ENCODE peak calls at places on chromosomes 13 and 19, in ten cellular contexts. One of them, this sample, is unnamed.

GRCh38 chr13:112890316-112891131 is 78.5 kb upstream of the MCF2L start:
- DNase-seq in tibial nerve: no peak
- DNase-seq in right lobe of liver: peak; percentile 49
- DNase-seq in heart left ventricle: peak; percentile 59
- DNase-seq in neuronal stem cell: no peak
- DNase-seq in heart right ventricle: no peak
- DNase-seq in fibroblast of lung: no peak
- DNase-seq in CD8-positive, alpha-beta T cell: no peak
- DNase-seq in A549: no peak
- DNase-seq in stomach: no peak
- DNase-seq in this sample: no peak

GRCh38 chr13:101811440-101811839 is 359.0 kb downstream of the ITGBL1 start:
- DNase-seq in tibial nerve: no peak
- DNase-seq in right lobe of liver: no peak
- DNase-seq in heart left ventricle: no peak
- DNase-seq in neuronal stem cell: no peak
- DNase-seq in heart right ventricle: no peak
- DNase-seq in fibroblast of lung: no peak
- DNase-seq in CD8-positive, alpha-beta T cell: no peak
- DNase-seq in A549: no peak
- DNase-seq in stomach: no peak
- DNase-seq in this sample: no peak

GRCh38 chr13:67228909-67229308 is 1.2 kb downstream of the PCDH9 start:
- DNase-seq in tibial nerve: no peak
- DNase-seq in right lobe of liver: no peak
- DNase-seq in heart left ventricle: no peak
- DNase-seq in neuronal stem cell: no peak
- DNase-seq in heart right ventricle: no peak
- DNase-seq in fibroblast of lung: peak; percentile 32
- DNase-seq in CD8-positive, alpha-beta T cell: no peak
- DNase-seq in A549: no peak
- DNase-seq in stomach: no peak
- DNase-seq in this sample: no peak

GRCh38 chr13:20159646-20160345 is 1.1 kb downstream of the GJA3 start:
- DNase-seq in tibial nerve: no peak
- DNase-seq in right lobe of liver: no peak
- DNase-seq in heart left ventricle: no peak
- DNase-seq in neuronal stem cell: no peak
- DNase-seq in heart right ventricle: no peak
- DNase-seq in fibroblast of lung: peak; percentile 38
- DNase-seq in CD8-positive, alpha-beta T cell: no peak
- DNase-seq in A549: no peak
- DNase-seq in stomach: no peak
- DNase-seq in this sample: no peak

GRCh38 chr13:47044842-47045241 is 148.0 kb upstream of the HTR2A start:
- DNase-seq in tibial nerve: no peak
- DNase-seq in right lobe of liver: no peak
- DNase-seq in heart left ventricle: no peak
- DNase-seq in neuronal stem cell: no peak
- DNase-seq in heart right ventricle: no peak
- DNase-seq in fibroblast of lung: peak; percentile 25
- DNase-seq in CD8-positive, alpha-beta T cell: no peak
- DNase-seq in A549: no peak
- DNase-seq in stomach: no peak
- DNase-seq in this sample: no peak

GRCh38 chr13:71828117-71828516 is 38.9 kb downstream of the DACH1 start:
- DNase-seq in tibial nerve: no peak
- DNase-seq in right lobe of liver: no peak
- DNase-seq in heart left ventricle: no peak
- DNase-seq in neuronal stem cell: no peak
- DNase-seq in heart right ventricle: no peak
- DNase-seq in fibroblast of lung: no peak
- DNase-seq in CD8-positive, alpha-beta T cell: no peak
- DNase-seq in A549: no peak
- DNase-seq in stomach: no peak
- DNase-seq in this sample: no peak

GRCh38 chr13:48817166-48817802 is 158.4 kb upstream of the FNDC3A start:
- DNase-seq in tibial nerve: no peak
- DNase-seq in right lobe of liver: no peak
- DNase-seq in heart left ventricle: no peak
- DNase-seq in neuronal stem cell: no peak
- DNase-seq in heart right ventricle: no peak
- DNase-seq in fibroblast of lung: no peak
- DNase-seq in CD8-positive, alpha-beta T cell: no peak
- DNase-seq in A549: no peak
- DNase-seq in stomach: no peak
- DNase-seq in this sample: no peak

GRCh38 chr13:29918845-29919244 is 68.4 kb upstream of the UBL3 start:
- DNase-seq in tibial nerve: no peak
- DNase-seq in right lobe of liver: no peak
- DNase-seq in heart left ventricle: no peak
- DNase-seq in neuronal stem cell: no peak
- DNase-seq in heart right ventricle: no peak
- DNase-seq in fibroblast of lung: peak; percentile 80
- DNase-seq in CD8-positive, alpha-beta T cell: no peak
- DNase-seq in A549: no peak
- DNase-seq in stomach: peak; percentile 81
- DNase-seq in this sample: no peak

DNA sequence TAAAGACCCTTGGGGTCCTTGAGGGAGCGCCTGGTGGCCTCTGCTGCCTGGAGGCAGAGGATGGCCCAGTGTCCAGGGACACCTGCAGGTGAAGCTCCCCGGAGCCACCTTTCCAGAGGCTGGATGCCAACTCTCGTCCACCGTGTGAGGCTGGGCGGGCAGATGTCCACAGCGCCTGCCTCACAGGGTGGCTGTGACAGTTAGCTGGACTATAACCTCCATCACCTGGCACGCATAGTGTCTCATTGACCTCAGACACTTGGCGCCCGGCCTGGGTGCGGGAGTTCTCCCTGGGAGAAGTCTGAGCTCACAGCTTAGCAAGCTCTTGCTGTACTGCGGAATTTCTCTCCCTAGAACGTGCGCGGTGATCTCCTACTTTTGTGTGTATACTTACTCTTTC is 9.8 kb downstream of the BICRA start:
- DNase-seq in tibial nerve: no peak
- DNase-seq in right lobe of liver: peak; percentile 96
- DNase-seq in heart left ventricle: peak; percentile 85
- DNase-seq in neuronal stem cell: no peak
- DNase-seq in heart right ventricle: peak; percentile 75
- DNase-seq in fibroblast of lung: peak; percentile 46
- DNase-seq in CD8-positive, alpha-beta T cell: no peak
- DNase-seq in A549: no peak
- DNase-seq in stomach: no peak
- DNase-seq in this sample: peak; percentile 77
- H3K4me1 ChIP-seq in tibial nerve: no peaks in the 10 kb centered on the region
- H3K4me1 ChIP-seq in right lobe of liver: peaks cover 3% of the 10 kb centered on the region
- H3K4me1 ChIP-seq in heart left ventricle: peaks cover 16% of the 10 kb centered on the region
- H3K4me1 ChIP-seq in neuronal stem cell: peaks cover 18% of the 10 kb centered on the region
- H3K4me1 ChIP-seq in heart right ventricle: peaks cover 55% of the 10 kb centered on the region
- H3K4me1 ChIP-seq in fibroblast of lung: no peaks in the 10 kb centered on the region
- H3K4me1 ChIP-seq in CD8-positive, alpha-beta T cell: peaks cover 8% of the 10 kb centered on the region
- H3K4me1 ChIP-seq in A549: peaks cover 19% of the 10 kb centered on the region
- H3K4me1 ChIP-seq in stomach: peaks cover 25% of the 10 kb centered on the region
- H3K4me1 ChIP-seq in this sample: peaks cover 34% of the 10 kb centered on the region

GRCh38 chr19:38684078-38684861 is 36.8 kb downstream of the ACTN4 start:
- DNase-seq in tibial nerve: peak; percentile 43
- DNase-seq in right lobe of liver: no peak
- DNase-seq in heart left ventricle: no peak
- DNase-seq in neuronal stem cell: no peak
- DNase-seq in heart right ventricle: no peak
- DNase-seq in fibroblast of lung: peak; percentile 95
- DNase-seq in CD8-positive, alpha-beta T cell: no peak
- DNase-seq in A549: peak; percentile 100
- DNase-seq in stomach: peak; percentile 64
- DNase-seq in this sample: peak; percentile 91

GRCh38 chr19:38686530-38686888 is 39.1 kb downstream of the ACTN4 start:
- DNase-seq in tibial nerve: no peak
- DNase-seq in right lobe of liver: no peak
- DNase-seq in heart left ventricle: no peak
- DNase-seq in neuronal stem cell: no peak
- DNase-seq in heart right ventricle: no peak
- DNase-seq in fibroblast of lung: no peak
- DNase-seq in CD8-positive, alpha-beta T cell: peak; percentile 31
- DNase-seq in A549: no peak
- DNase-seq in stomach: no peak
- DNase-seq in this sample: peak; percentile 62

GRCh38 chr19:38687837-38688378 is 40.5 kb downstream of the ACTN4 start:
- DNase-seq in tibial nerve: no peak
- DNase-seq in right lobe of liver: no peak
- DNase-seq in heart left ventricle: no peak
- DNase-seq in neuronal stem cell: no peak
- DNase-seq in heart right ventricle: no peak
- DNase-seq in fibroblast of lung: no peak
- DNase-seq in CD8-positive, alpha-beta T cell: no peak
- DNase-seq in A549: no peak
- DNase-seq in stomach: no peak
- DNase-seq in this sample: no peak

GRCh38 chr19:38684862-38685665 is 37.6 kb downstream of the ACTN4 start:
- DNase-seq in tibial nerve: no peak
- DNase-seq in right lobe of liver: no peak
- DNase-seq in heart left ventricle: no peak
- DNase-seq in neuronal stem cell: no peak
- DNase-seq in heart right ventricle: no peak
- DNase-seq in fibroblast of lung: no peak
- DNase-seq in CD8-positive, alpha-beta T cell: no peak
- DNase-seq in A549: no peak
- DNase-seq in stomach: no peak
- DNase-seq in this sample: no peak

DNA sequence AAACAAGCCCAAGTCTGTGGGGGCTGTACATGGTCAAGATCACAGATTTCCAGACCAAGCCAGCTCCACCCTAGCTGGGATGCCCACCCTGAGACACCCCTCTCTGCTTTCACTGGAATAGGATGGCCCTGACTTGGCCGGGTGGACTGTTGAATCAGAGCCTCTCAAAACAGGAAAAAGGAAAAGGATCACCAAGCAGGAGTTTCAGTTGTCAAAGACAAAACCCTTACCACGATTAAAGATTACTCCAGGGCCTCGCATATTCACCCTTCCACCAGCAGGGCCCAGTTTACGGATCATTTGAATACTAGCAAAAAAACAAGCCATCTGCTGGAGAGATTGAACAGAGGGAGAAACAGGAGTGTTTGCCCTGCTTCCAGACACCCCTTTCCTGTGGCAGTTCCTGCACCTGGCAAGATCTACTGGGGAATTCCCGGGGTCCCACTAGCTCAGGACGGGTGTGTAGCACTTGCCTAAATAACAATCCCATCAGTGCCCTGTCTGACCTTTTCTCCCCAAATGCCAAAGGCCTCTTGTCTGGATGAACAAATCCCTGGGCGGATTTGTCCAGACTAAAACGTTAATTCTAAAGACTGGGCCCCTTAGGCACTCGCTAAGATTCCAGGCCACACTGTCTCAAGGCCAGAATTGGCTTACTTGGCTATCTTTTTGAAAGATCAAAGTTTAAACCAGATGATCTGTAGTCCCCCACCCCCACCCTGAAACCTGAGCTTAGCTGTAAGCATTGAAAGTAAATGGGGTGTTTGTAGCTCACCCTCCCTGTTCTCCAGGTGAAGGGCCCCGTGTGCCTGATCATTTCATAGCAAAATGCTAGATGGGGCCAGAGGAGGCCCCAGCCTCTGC is 38.4 kb downstream of the ACTN4 start:
- DNase-seq in tibial nerve: no peak
- DNase-seq in right lobe of liver: no peak
- DNase-seq in heart left ventricle: no peak
- DNase-seq in neuronal stem cell: no peak
- DNase-seq in heart right ventricle: no peak
- DNase-seq in fibroblast of lung: peak; percentile 67
- DNase-seq in CD8-positive, alpha-beta T cell: no peak
- DNase-seq in A549: peak; percentile 88
- DNase-seq in stomach: no peak
- DNase-seq in this sample: no peak
- H3K4me1 ChIP-seq in tibial nerve: no peaks in the 10 kb centered on the region
- H3K4me1 ChIP-seq in right lobe of liver: peaks cover 11% of the 10 kb centered on the region
- H3K4me1 ChIP-seq in heart left ventricle: peaks cover 68% of the 10 kb centered on the region
- H3K4me1 ChIP-seq in neuronal stem cell: peaks cover 40% of the 10 kb centered on the region
- H3K4me1 ChIP-seq in heart right ventricle: peaks cover 98% of the 10 kb centered on the region
- H3K4me1 ChIP-seq in fibroblast of lung: peaks cover 43% of the 10 kb centered on the region
- H3K4me1 ChIP-seq in CD8-positive, alpha-beta T cell: peaks cover 37% of the 10 kb centered on the region
- H3K4me1 ChIP-seq in A549: peaks cover 90% of the 10 kb centered on the region
- H3K4me1 ChIP-seq in stomach: peaks cover 62% of the 10 kb centered on the region
- H3K4me1 ChIP-seq in this sample: peaks cover 25% of the 10 kb centered on the region

DNA sequence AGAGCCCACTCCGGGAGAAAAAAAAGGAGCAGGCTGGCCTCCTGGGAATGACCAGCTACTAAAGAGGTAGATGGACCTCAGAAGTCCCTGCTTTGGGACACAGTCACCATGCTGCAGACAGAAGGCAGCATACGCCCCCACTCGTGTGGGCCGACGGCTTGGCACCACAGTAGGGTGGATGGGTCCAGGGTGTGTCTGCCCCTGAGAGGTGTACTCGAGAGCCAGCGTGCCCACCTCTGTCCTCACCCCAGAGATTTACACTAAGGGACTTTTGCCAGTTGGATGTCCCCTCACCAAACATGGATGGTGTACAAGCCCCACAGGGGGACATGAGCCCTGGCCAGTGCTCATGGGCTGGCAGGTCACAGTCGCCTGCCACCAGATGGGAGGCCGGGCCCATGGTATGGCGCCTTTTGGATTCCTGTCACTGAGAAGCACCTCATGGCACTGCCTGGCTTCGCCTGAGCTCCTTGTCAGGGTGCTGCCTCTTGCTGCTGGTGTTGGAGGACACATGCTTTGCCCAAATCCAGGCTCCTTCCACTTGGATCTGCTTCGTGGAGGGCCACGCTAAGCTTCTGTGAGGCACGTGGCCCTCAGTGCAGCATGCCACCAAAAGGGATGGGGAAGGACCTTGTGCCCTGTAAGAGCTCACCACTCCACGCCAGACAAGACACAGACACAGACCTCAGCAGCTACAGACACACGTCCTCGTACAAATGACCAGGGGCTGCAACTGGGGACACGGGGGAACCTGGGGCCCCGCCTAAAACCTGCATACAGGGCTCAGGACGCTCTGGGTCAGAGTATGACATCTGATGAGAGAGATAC is 13.3 kb upstream of the EPHX3 start:
- DNase-seq in tibial nerve: no peak
- DNase-seq in right lobe of liver: no peak
- DNase-seq in heart left ventricle: no peak
- DNase-seq in neuronal stem cell: no peak
- DNase-seq in heart right ventricle: no peak
- DNase-seq in fibroblast of lung: no peak
- DNase-seq in CD8-positive, alpha-beta T cell: no peak
- DNase-seq in A549: no peak
- DNase-seq in stomach: no peak
- DNase-seq in this sample: no peak
- H3K4me1 ChIP-seq in tibial nerve: peaks cover 14% of the 10 kb centered on the region
- H3K4me1 ChIP-seq in right lobe of liver: peaks cover 11% of the 10 kb centered on the region
- H3K4me1 ChIP-seq in heart left ventricle: peaks cover 45% of the 10 kb centered on the region
- H3K4me1 ChIP-seq in neuronal stem cell: peaks cover 9% of the 10 kb centered on the region
- H3K4me1 ChIP-seq in heart right ventricle: peaks cover 77% of the 10 kb centered on the region
- H3K4me1 ChIP-seq in fibroblast of lung: peaks cover 42% of the 10 kb centered on the region
- H3K4me1 ChIP-seq in CD8-positive, alpha-beta T cell: no peaks in the 10 kb centered on the region
- H3K4me1 ChIP-seq in A549: peaks cover 33% of the 10 kb centered on the region
- H3K4me1 ChIP-seq in stomach: peaks cover 43% of the 10 kb centered on the region
- H3K4me1 ChIP-seq in this sample: peaks cover 18% of the 10 kb centered on the region

GRCh38 chr19:19063183-19064097 is at the start of gene SLC25A42:
- DNase-seq in tibial nerve: peak; percentile 99
- DNase-seq in right lobe of liver: peak; percentile 100
- DNase-seq in heart left ventricle: peak; percentile 99
- DNase-seq in neuronal stem cell: peak; percentile 99
- DNase-seq in heart right ventricle: peak; percentile 100
- DNase-seq in fibroblast of lung: peak; percentile 100
- DNase-seq in CD8-positive, alpha-beta T cell: peak; percentile 98
- DNase-seq in A549: peak; percentile 97
- DNase-seq in stomach: peak; percentile 99
- DNase-seq in this sample: peak; percentile 100

GRCh38 chr19:19059018-19059836 is 4.6 kb upstream of the SLC25A42 start:
- DNase-seq in tibial nerve: no peak
- DNase-seq in right lobe of liver: no peak
- DNase-seq in heart left ventricle: no peak
- DNase-seq in neuronal stem cell: no peak
- DNase-seq in heart right ventricle: no peak
- DNase-seq in fibroblast of lung: no peak
- DNase-seq in CD8-positive, alpha-beta T cell: no peak
- DNase-seq in A549: no peak
- DNase-seq in stomach: no peak
- DNase-seq in this sample: no peak

GRCh38 chr19:19062454-19063182 is 1.2 kb upstream of the SLC25A42 start:
- DNase-seq in tibial nerve: no peak
- DNase-seq in right lobe of liver: no peak
- DNase-seq in heart left ventricle: peak; percentile 10
- DNase-seq in neuronal stem cell: no peak
- DNase-seq in heart right ventricle: no peak
- DNase-seq in fibroblast of lung: peak; percentile 15
- DNase-seq in CD8-positive, alpha-beta T cell: no peak
- DNase-seq in A549: no peak
- DNase-seq in stomach: no peak
- DNase-seq in this sample: no peak

GRCh38 chr19:19059837-19060611 is 3.8 kb upstream of the SLC25A42 start:
- DNase-seq in tibial nerve: no peak
- DNase-seq in right lobe of liver: no peak
- DNase-seq in heart left ventricle: no peak
- DNase-seq in neuronal stem cell: no peak
- DNase-seq in heart right ventricle: no peak
- DNase-seq in fibroblast of lung: no peak
- DNase-seq in CD8-positive, alpha-beta T cell: no peak
- DNase-seq in A549: no peak
- DNase-seq in stomach: no peak
- DNase-seq in this sample: no peak

GRCh38 chr19:19061491-19061890 is 2.3 kb upstream of the SLC25A42 start:
- DNase-seq in tibial nerve: no peak
- DNase-seq in right lobe of liver: no peak
- DNase-seq in heart left ventricle: peak; percentile 67
- DNase-seq in neuronal stem cell: no peak
- DNase-seq in heart right ventricle: peak; percentile 51
- DNase-seq in fibroblast of lung: no peak
- DNase-seq in CD8-positive, alpha-beta T cell: no peak
- DNase-seq in A549: no peak
- DNase-seq in stomach: peak; percentile 28
- DNase-seq in this sample: no peak
- H3K4me1 ChIP-seq in tibial nerve: no peaks in the 10 kb centered on the region
- H3K4me1 ChIP-seq in right lobe of liver: no peaks in the 10 kb centered on the region
- H3K4me1 ChIP-seq in heart left ventricle: peaks cover 20% of the 10 kb centered on the region
- H3K4me1 ChIP-seq in neuronal stem cell: peaks cover 6% of the 10 kb centered on the region
- H3K4me1 ChIP-seq in heart right ventricle: peaks cover 41% of the 10 kb centered on the region
- H3K4me1 ChIP-seq in fibroblast of lung: peaks cover 17% of the 10 kb centered on the region
- H3K4me1 ChIP-seq in CD8-positive, alpha-beta T cell: peaks cover 13% of the 10 kb centered on the region
- H3K4me1 ChIP-seq in A549: peaks cover 20% of the 10 kb centered on the region
- H3K4me1 ChIP-seq in stomach: peaks cover 36% of the 10 kb centered on the region
- H3K4me1 ChIP-seq in this sample: peaks cover 3% of the 10 kb centered on the region